ENCODE peak calls at places on chromosomes 13 and 19, in six cellular contexts. One of them, this sample, is unnamed.

GRCh38 chr13:66576381-66576780 is 653.8 kb downstream of the PCDH9 start:
- DNase-seq in CD8-positive, alpha-beta memory T cell: no peak
- DNase-seq in AG08395: no peak
- DNase-seq in activated naive CD4-positive, alpha-beta T cell treated with Interleukin-2 at 50 U/mL for 16 hours: no peak
- DNase-seq in COR-L47: no peak
- DNase-seq in mucosa of gallbladder: no peak
- DNase-seq in this sample: no peak

GRCh38 chr13:90156390-90156789 is 1191.1 kb upstream of the MIR17HG start:
- DNase-seq in activated naive CD4-positive, alpha-beta T cell treated with Interleukin-2 at 50 U/mL for 16 hours: no peak
- DNase-seq in mucosa of gallbladder: no peak
- DNase-seq in CD8-positive, alpha-beta memory T cell: no peak
- DNase-seq in COR-L47: no peak
- DNase-seq in AG08395: no peak
- DNase-seq in this sample: no peak

GRCh38 chr19:28242317-28242927 is 970.5 kb downstream of the UQCRFS1 start:
- DNase-seq in mucosa of gallbladder: no peak
- DNase-seq in CD8-positive, alpha-beta memory T cell: no peak
- DNase-seq in COR-L47: no peak
- DNase-seq in activated naive CD4-positive, alpha-beta T cell treated with Interleukin-2 at 50 U/mL for 16 hours: no peak
- DNase-seq in AG08395: peak; percentile 77
- DNase-seq in this sample: no peak

GRCh38 chr13:110705356-110705825 is 525 bp downstream of the CARS2 start:
- DNase-seq in AG08395: no peak
- DNase-seq in COR-L47: no peak
- DNase-seq in mucosa of gallbladder: no peak
- DNase-seq in activated naive CD4-positive, alpha-beta T cell treated with Interleukin-2 at 50 U/mL for 16 hours: no peak
- DNase-seq in CD8-positive, alpha-beta memory T cell: no peak
- DNase-seq in this sample: no peak

GRCh38 chr13:51282322-51282721 is 57.2 kb upstream of the SERPINE3 start:
- DNase-seq in activated naive CD4-positive, alpha-beta T cell treated with Interleukin-2 at 50 U/mL for 16 hours: no peak
- DNase-seq in AG08395: no peak
- DNase-seq in mucosa of gallbladder: no peak
- DNase-seq in COR-L47: peak; percentile 18
- DNase-seq in CD8-positive, alpha-beta memory T cell: no peak
- DNase-seq in this sample: no peak

GRCh38 chr19:36577271-36577996 is 4.3 kb upstream of the ZNF529 start:
- DNase-seq in CD8-positive, alpha-beta memory T cell: no peak
- DNase-seq in mucosa of gallbladder: no peak
- DNase-seq in COR-L47: no peak
- DNase-seq in activated naive CD4-positive, alpha-beta T cell treated with Interleukin-2 at 50 U/mL for 16 hours: no peak
- DNase-seq in AG08395: no peak
- DNase-seq in this sample: no peak

GRCh38 chr13:112062619-112063308 is 4.2 kb upstream of the SOX1 start:
- DNase-seq in mucosa of gallbladder: no peak
- DNase-seq in AG08395: no peak
- DNase-seq in CD8-positive, alpha-beta memory T cell: no peak
- DNase-seq in COR-L47: no peak
- DNase-seq in activated naive CD4-positive, alpha-beta T cell treated with Interleukin-2 at 50 U/mL for 16 hours: no peak
- DNase-seq in this sample: no peak

GRCh38 chr13:44713793-44714469 is 137.8 kb upstream of the TSC22D1 start:
- DNase-seq in AG08395: peak; percentile 82
- DNase-seq in CD8-positive, alpha-beta memory T cell: no peak
- DNase-seq in activated naive CD4-positive, alpha-beta T cell treated with Interleukin-2 at 50 U/mL for 16 hours: no peak
- DNase-seq in COR-L47: no peak
- DNase-seq in mucosa of gallbladder: no peak
- DNase-seq in this sample: no peak

GRCh38 chr19:52270266-52270885 is 989 bp downstream of the ZNF766 start:
- DNase-seq in CD8-positive, alpha-beta memory T cell: no peak
- DNase-seq in AG08395: peak; percentile 49
- DNase-seq in mucosa of gallbladder: no peak
- DNase-seq in COR-L47: no peak
- DNase-seq in activated naive CD4-positive, alpha-beta T cell treated with Interleukin-2 at 50 U/mL for 16 hours: no peak
- DNase-seq in this sample: peak; percentile 27